ENCODE peak calls at places on chromosomes 11 and 22, in eight cellular contexts. E, V, Y, O, P, N, M and D are unnamed samples.

GRCh38 chr11:12393691-12394090 is 16.3 kb downstream of the PARVA start:
- DNase-seq in N (no peak), E (no peak), V (no peak), M (no peak), Y (no peak), P (no peak), O (no peak), D (no peak)

GRCh38 chr22:36814796-36815195 is 2.0 kb downstream of the PVALB start:
- DNase-seq in N (no peak), P (no peak), V (no peak), Y (no peak), E (no peak), M (no peak), O (no peak), D (no peak)

GRCh38 chr11:57905439-57905838 is 118.2 kb upstream of the OR9Q1 start:
- DNase-seq in M (no peak), Y (no peak), P (no peak), N (no peak), O (no peak), V (no peak), E (no peak), D (no peak)

GRCh38 chr22:39611360-39611759 is 40.8 kb downstream of the CACNA1I start:
- DNase-seq in N (no peak), M (no peak), V (no peak), E (no peak), Y (no peak), P (no peak), O (no peak), D (no peak)

GRCh38 chr11:68342459-68343158 is 30.2 kb downstream of the LRP5 start:
- DNase-seq in V (no peak), P (no peak), Y (no peak), E (no peak), N (no peak), M (no peak), O (peak; percentile 93), D (peak; percentile 70)

GRCh38 chr11:95245038-95245437 is 14.0 kb upstream of the SESN3 start:
- DNase-seq in P (no peak), Y (peak; percentile 32), E (no peak), V (no peak), N (no peak), M (no peak), O (no peak), D (no peak)

GRCh38 chr22:36860438-36860820 is 377 bp upstream of the NCF4 start:
- DNase-seq in V (no peak), N (no peak), E (no peak), O (no peak), P (no peak), M (no peak), Y (no peak), D (no peak)

GRCh38 chr11:7251836-7252682 is at the start of gene SYT9:
- DNase-seq in N (no peak), O (peak; percentile 56), M (no peak), Y (peak; percentile 11), V (peak; percentile 19), E (no peak), P (no peak), D (peak; percentile 78)

GRCh38 chr11:1542267-1542666 is 29.8 kb downstream of the DUSP8 start:
- DNase-seq in O (peak; percentile 78), Y (no peak), P (peak; percentile 15), N (no peak), M (no peak), V (no peak), E (no peak), D (peak; percentile 23)

GRCh38 chr11:124944565-124944964 is 8.7 kb upstream of the HEPACAM start:
- DNase-seq in V (no peak), M (no peak), O (no peak), N (no peak), Y (no peak), P (no peak), E (no peak), D (no peak)

GRCh38 chr11:106091480-106092123 is 14.1 kb downstream of the AASDHPPT start:
- DNase-seq in V (no peak), N (no peak), P (no peak), M (no peak), Y (peak; percentile 37), O (no peak), E (no peak), D (no peak)

GRCh38 chr11:104198576-104198975 is 34.6 kb upstream of the PDGFD start:
- DNase-seq in P (no peak), Y (no peak), M (no peak), N (no peak), O (no peak), E (no peak), V (no peak), D (no peak)

GRCh38 chr11:131498631-131499053 is 128.2 kb downstream of the NTM start:
- DNase-seq in E (no peak), N (no peak), Y (no peak), M (no peak), O (no peak), V (no peak), P (no peak), D (no peak)

GRCh38 chr11:104772806-104773241 is 125.4 kb downstream of the CASP12 start:
- DNase-seq in Y (no peak), M (no peak), N (no peak), E (peak; percentile 77), V (no peak), P (no peak), O (peak; percentile 20), D (no peak)

GRCh38 chr11:1260023-1260501 is 37.2 kb downstream of the MUC5B start:
- DNase-seq in M (no peak), P (no peak), V (peak; percentile 41), Y (peak; percentile 57), N (peak; percentile 43), O (no peak), E (no peak), D (no peak)

GRCh38 chr22:20777420-20778177 is 3.7 kb downstream of the SERPIND1 start:
- DNase-seq in N (no peak), M (no peak), O (peak; percentile 51), P (peak; percentile 29), V (no peak), Y (no peak), E (peak; percentile 19), D (no peak)